ENCODE peak calls at places on chromosomes 1 and 21, in four cellular contexts. Z is brain pericyte, J is lung, Y is AG09309. X is an unnamed sample.

GRCh38 chr1:244461254-244462071 is at the start of gene CATSPERE:
- DNase-seq in Z (no peak), J (peak; percentile 89), Y (peak; percentile 31), X (no peak)

GRCh38 chr1:161728376-161729226 is 7.3 kb downstream of the FCRLB start:
- DNase-seq in Z (no peak), Y (no peak), J (no peak), X (no peak)

GRCh38 chr1:60958001-60958400 is 124.4 kb upstream of the NFIA start:
- DNase-seq in J (no peak), Z (no peak), Y (no peak), X (no peak)

GRCh38 chr1:69073176-69073575 is 494.5 kb upstream of the LRRC7 start:
- DNase-seq in Y (no peak), Z (no peak), J (no peak), X (no peak)

GRCh38 chr1:202162418-202163280 is 2.2 kb upstream of the PTPN7 start:
- DNase-seq in Z (no peak), Y (no peak), J (no peak), X (no peak)

GRCh38 chr1:98903261-98903660 is 101.4 kb downstream of the PLPPR5 start:
- DNase-seq in Z (peak; percentile 44), Y (peak; percentile 38), J (no peak), X (no peak)

GRCh38 chr1:25204797-25205441 is 27.4 kb downstream of the SYF2 start:
- DNase-seq in Z (no peak), J (no peak), Y (peak; percentile 57), X (peak; percentile 46)

GRCh38 chr21:39687069-39687468 is 57.9 kb upstream of the IGSF5 start:
- DNase-seq in Z (no peak), Y (no peak), J (no peak), X (no peak)

GRCh38 chr1:40746344-40747090 is 37.1 kb upstream of the KCNQ4 start:
- DNase-seq in J (no peak), Y (no peak), Z (no peak), X (no peak)

GRCh38 chr1:45543599-45544417 is 6.8 kb upstream of the AKR1A1 start:
- DNase-seq in Y (no peak), Z (no peak), J (peak; percentile 65), X (no peak)

GRCh38 chr1:206706298-206706791 is 21.6 kb downstream of the MAPKAPK2 start:
- DNase-seq in J (no peak), Z (peak; percentile 80), Y (peak; percentile 78), X (peak; percentile 45)

GRCh38 chr1:244436336-244437102 is 15.2 kb downstream of the ADSS2 start:
- DNase-seq in Z (no peak), J (no peak), Y (no peak), X (no peak)

GRCh38 chr21:14677639-14678179 is 131.6 kb upstream of the SAMSN1 start:
- DNase-seq in Z (no peak), J (no peak), Y (no peak), X (no peak)

GRCh38 chr1:53275566-53275965 is 37.2 kb upstream of the MAGOH start:
- DNase-seq in Z (no peak), J (no peak), Y (no peak), X (no peak)

GRCh38 chr21:45427331-45428271 is 22.6 kb downstream of the COL18A1 start:
- DNase-seq in Z (peak; percentile 75), J (no peak), Y (peak; percentile 57), X (no peak)

X was measured in NCI-H1694.